ENCODE peak calls at places on chromosome 16, in four cellular contexts. One of them, this sample, is unnamed.
A peak's percentile ranks its signal among the peaks of the same experiment; 100 is the strongest.

GRCh38 chr16:23244122-23244521 is 58.0 kb upstream of the SCNN1B start:
- DNase-seq in activated naive CD4-positive, alpha-beta T cell treated with anti-CD3 and anti-CD28 coated beads, Interleukin-2, amount 10 ng/mL, durations not matched to agents 7 days and 5 days: no peak
- DNase-seq in upper lobe of right lung: no peak
- DNase-seq in NCI-H1092: no peak
- DNase-seq in this sample: no peak

GRCh38 chr16:84049403-84050060 is 6.9 kb upstream of the SLC38A8 start:
- DNase-seq in activated naive CD4-positive, alpha-beta T cell treated with anti-CD3 and anti-CD28 coated beads, Interleukin-2, amount 10 ng/mL, durations not matched to agents 7 days and 5 days: no peak
- DNase-seq in NCI-H1092: no peak
- DNase-seq in upper lobe of right lung: peak; percentile 55
- DNase-seq in this sample: no peak

GRCh38 chr16:10728035-10728462 is 15.6 kb upstream of the NUBP1 start:
- DNase-seq in upper lobe of right lung: no peak
- DNase-seq in NCI-H1092: no peak
- DNase-seq in activated naive CD4-positive, alpha-beta T cell treated with anti-CD3 and anti-CD28 coated beads, Interleukin-2, amount 10 ng/mL, durations not matched to agents 7 days and 5 days: no peak
- DNase-seq in this sample: no peak

GRCh38 chr16:30948087-30948955 is 547 bp upstream of the ORAI3 start:
- DNase-seq in NCI-H1092: no peak
- DNase-seq in activated naive CD4-positive, alpha-beta T cell treated with anti-CD3 and anti-CD28 coated beads, Interleukin-2, amount 10 ng/mL, durations not matched to agents 7 days and 5 days: peak; percentile 35
- DNase-seq in upper lobe of right lung: peak; percentile 87
- DNase-seq in this sample: peak; percentile 92

GRCh38 chr16:81198635-81199034 is 39.9 kb upstream of the BCO1 start:
- DNase-seq in activated naive CD4-positive, alpha-beta T cell treated with anti-CD3 and anti-CD28 coated beads, Interleukin-2, amount 10 ng/mL, durations not matched to agents 7 days and 5 days: no peak
- DNase-seq in upper lobe of right lung: no peak
- DNase-seq in NCI-H1092: no peak
- DNase-seq in this sample: no peak

GRCh38 chr16:11386054-11386680 is 40.9 kb downstream of the RMI2 start:
- DNase-seq in activated naive CD4-positive, alpha-beta T cell treated with anti-CD3 and anti-CD28 coated beads, Interleukin-2, amount 10 ng/mL, durations not matched to agents 7 days and 5 days: no peak
- DNase-seq in upper lobe of right lung: no peak
- DNase-seq in NCI-H1092: no peak
- DNase-seq in this sample: no peak

GRCh38 chr16:89495121-89495520 is 4.8 kb upstream of the ANKRD11 start:
- DNase-seq in NCI-H1092: no peak
- DNase-seq in upper lobe of right lung: no peak
- DNase-seq in activated naive CD4-positive, alpha-beta T cell treated with anti-CD3 and anti-CD28 coated beads, Interleukin-2, amount 10 ng/mL, durations not matched to agents 7 days and 5 days: no peak
- DNase-seq in this sample: no peak

GRCh38 chr16:88464447-88465318 is 11.6 kb downstream of the ZFPM1 start:
- DNase-seq in NCI-H1092: no peak
- DNase-seq in activated naive CD4-positive, alpha-beta T cell treated with anti-CD3 and anti-CD28 coated beads, Interleukin-2, amount 10 ng/mL, durations not matched to agents 7 days and 5 days: no peak
- DNase-seq in upper lobe of right lung: no peak
- DNase-seq in this sample: no peak

GRCh38 chr16:27518226-27518625 is 31.5 kb downstream of the GTF3C1 start:
- DNase-seq in NCI-H1092: no peak
- DNase-seq in activated naive CD4-positive, alpha-beta T cell treated with anti-CD3 and anti-CD28 coated beads, Interleukin-2, amount 10 ng/mL, durations not matched to agents 7 days and 5 days: no peak
- DNase-seq in upper lobe of right lung: no peak
- DNase-seq in this sample: no peak

GRCh38 chr16:963913-964695 is 6.7 kb downstream of the LMF1 start:
- DNase-seq in upper lobe of right lung: no peak
- DNase-seq in activated naive CD4-positive, alpha-beta T cell treated with anti-CD3 and anti-CD28 coated beads, Interleukin-2, amount 10 ng/mL, durations not matched to agents 7 days and 5 days: no peak
- DNase-seq in NCI-H1092: no peak
- DNase-seq in this sample: no peak

GRCh38 chr16:2824626-2825025 is 5.5 kb upstream of the ZG16B start:
- DNase-seq in upper lobe of right lung: peak; percentile 35
- DNase-seq in NCI-H1092: no peak
- DNase-seq in activated naive CD4-positive, alpha-beta T cell treated with anti-CD3 and anti-CD28 coated beads, Interleukin-2, amount 10 ng/mL, durations not matched to agents 7 days and 5 days: peak; percentile 13
- DNase-seq in this sample: no peak